ENCODE peak calls at places on chromosomes 1 and 21, in ten cellular contexts. P, O, Y, E, N, I, Z, G, K and T are unnamed samples.

GRCh38 chr1:180278193-180278556 is 48.1 kb downstream of the LHX4 start:
- DNase-seq in P (no peak), O (no peak), Y (no peak), E (no peak), N (no peak), I (no peak), Z (no peak), G (no peak), K (no peak), T (no peak)

GRCh38 chr1:91020967-91021685 is 709 bp downstream of the ZNF644 start:
- DNase-seq in P (peak), O (peak), Y (peak), E (peak), N (peak), I (peak), Z (peak), G (no peak), K (peak), T (peak)

GRCh38 chr1:110630770-110631663 is 24.9 kb upstream of the KCNA2 start:
- DNase-seq in P (peak), O (peak), Y (peak), E (peak), N (peak), I (peak), Z (peak), G (peak), K (peak), T (peak)

GRCh38 chr21:35467536-35467935 is 418.4 kb upstream of the RUNX1 start:
- DNase-seq in P (no peak), O (no peak), Y (no peak), E (no peak), N (no peak), I (no peak), Z (no peak), G (no peak), K (no peak), T (no peak)

GRCh38 chr1:30997463-30998057 is 68.0 kb downstream of the PUM1 start:
- DNase-seq in P (no peak), O (no peak), Y (no peak), E (no peak), N (no peak), I (no peak), Z (no peak), G (no peak), K (no peak), T (no peak)

GRCh38 chr1:28770601-28771165 is 33.9 kb downstream of the YTHDF2 start:
- DNase-seq in P (no peak), O (no peak), Y (no peak), E (no peak), N (no peak), I (no peak), Z (no peak), G (no peak), K (no peak), T (no peak)

GRCh38 chr1:37739222-37739621 is 25.7 kb downstream of the EPHA10 start:
- DNase-seq in P (no peak), O (no peak), Y (no peak), E (no peak), N (peak), I (no peak), Z (no peak), G (no peak), K (no peak), T (no peak)

GRCh38 chr1:150151291-150152181 is 1.8 kb downstream of the PLEKHO1 start:
- DNase-seq in P (peak), O (no peak), Y (no peak), E (peak), N (no peak), I (no peak), Z (peak), G (no peak), K (peak), T (no peak)

GRCh38 chr21:25818156-25818950 is 83.6 kb downstream of the GABPA start:
- DNase-seq in P (no peak), O (no peak), Y (no peak), E (no peak), N (no peak), I (no peak), Z (no peak), G (no peak), K (no peak), T (no peak)

GRCh38 chr1:70864302-70864701 is 183.3 kb downstream of the PTGER3 start:
- DNase-seq in P (no peak), O (no peak), Y (no peak), E (no peak), N (peak), I (no peak), Z (no peak), G (no peak), K (no peak), T (no peak)

GRCh38 chr1:205205055-205205454 is 6.4 kb downstream of the DSTYK start:
- DNase-seq in P (no peak), O (no peak), Y (no peak), E (no peak), N (no peak), I (no peak), Z (no peak), G (no peak), K (no peak), T (no peak)

GRCh38 chr1:156281281-156282142 is 1.1 kb downstream of the SMG5 start:
- DNase-seq in P (peak), O (no peak), Y (peak), E (peak), N (peak), I (no peak), Z (peak), G (no peak), K (peak), T (peak)

GRCh38 chr1:92037400-92037799 is 7.6 kb downstream of the EPHX4 start:
- DNase-seq in P (no peak), O (no peak), Y (no peak), E (no peak), N (no peak), I (no peak), Z (no peak), G (no peak), K (no peak), T (no peak)

GRCh38 chr1:29318724-29319123 is 82.4 kb downstream of the PTPRU start:
- DNase-seq in P (no peak), O (no peak), Y (no peak), E (no peak), N (no peak), I (no peak), Z (no peak), G (no peak), K (no peak), T (no peak)

GRCh38 chr1:178461104-178461503 is 35.7 kb downstream of the CLEC20A start:
- DNase-seq in P (no peak), O (no peak), Y (no peak), E (no peak), N (no peak), I (no peak), Z (no peak), G (no peak), K (no peak), T (no peak)

GRCh38 chr21:43467785-43468184 is 40.9 kb upstream of the SIK1 start:
- DNase-seq in P (no peak), O (peak), Y (no peak), E (no peak), N (no peak), I (no peak), Z (peak), G (no peak), K (no peak), T (no peak)

GRCh38 chr1:155006601-155007101 is 4.0 kb downstream of the ZBTB7B start:
- DNase-seq in P (no peak), O (no peak), Y (no peak), E (no peak), N (no peak), I (no peak), Z (no peak), G (no peak), K (no peak), T (peak)

GRCh38 chr1:204971700-204972336 is 71.2 kb upstream of the CNTN2 start:
- DNase-seq in P (no peak), O (no peak), Y (no peak), E (no peak), N (peak), I (no peak), Z (no peak), G (no peak), K (no peak), T (no peak)

GRCh38 chr1:244844155-244845121 is 9.0 kb downstream of the COX20 start:
- DNase-seq in P (no peak), O (no peak), Y (no peak), E (no peak), N (no peak), I (no peak), Z (no peak), G (no peak), K (no peak), T (no peak)

GRCh38 chr1:199113265-199113869 is 474.5 kb downstream of the PTPRC start:
- DNase-seq in P (no peak), O (peak), Y (no peak), E (peak), N (peak), I (no peak), Z (peak), G (no peak), K (peak), T (peak)

GRCh38 chr1:3366181-3367051 is 88.0 kb upstream of the ARHGEF16 start:
- DNase-seq in P (peak), O (no peak), Y (no peak), E (no peak), N (no peak), I (no peak), Z (no peak), G (no peak), K (peak), T (no peak)

GRCh38 chr21:33022828-33023573 is 2.7 kb upstream of the OLIG2 start:
- DNase-seq in P (no peak), O (no peak), Y (no peak), E (no peak), N (no peak), I (no peak), Z (no peak), G (no peak), K (no peak), T (no peak)

GRCh38 chr1:89910780-89911179 is 84.1 kb upstream of the ZNF326 start:
- DNase-seq in P (no peak), O (no peak), Y (no peak), E (no peak), N (peak), I (no peak), Z (no peak), G (no peak), K (no peak), T (no peak)

GRCh38 chr1:236623371-236624166 is 19.3 kb upstream of the HEATR1 start:
- DNase-seq in P (no peak), O (no peak), Y (no peak), E (no peak), N (no peak), I (no peak), Z (no peak), G (no peak), K (no peak), T (no peak)

GRCh38 chr1:15618685-15619525 is 1.6 kb downstream of the DDI2 start:
- DNase-seq in P (no peak), O (no peak), Y (no peak), E (no peak), N (no peak), I (no peak), Z (no peak), G (no peak), K (no peak), T (no peak)

GRCh38 chr21:45248893-45249381 is 38.8 kb downstream of the POFUT2 start:
- DNase-seq in P (no peak), O (no peak), Y (no peak), E (no peak), N (peak), I (no peak), Z (no peak), G (no peak), K (no peak), T (peak)